ENCODE peak calls at places on chromosome 10, in five cellular contexts. Y, U, B, H and O are unnamed samples.

GRCh38 chr10:101027281-101027680 is 3.6 kb downstream of the PDZD7 start:
- DNase-seq in Y (no peak), U (no peak), B (no peak), H (no peak), O (no peak)

GRCh38 chr10:133608855-133609254 is 17.7 kb downstream of the FRG2B start:
- DNase-seq in Y (peak; percentile 0), U (no peak), B (no peak), H (no peak), O (no peak)

GRCh38 chr10:129764901-129765663 is 199.0 kb downstream of the EBF3 start:
- DNase-seq in Y (no peak), U (peak; percentile 37), B (no peak), H (peak; percentile 20), O (no peak)

GRCh38 chr10:119498889-119499864 is 43.3 kb downstream of the RGS10 start:
- DNase-seq in Y (no peak), U (peak; percentile 15), B (no peak), H (peak; percentile 41), O (no peak)

GRCh38 chr10:100803481-100803880 is 58.1 kb downstream of the PAX2 start:
- DNase-seq in Y (no peak), U (no peak), B (no peak), H (no peak), O (no peak)

GRCh38 chr10:117675516-117675915 is 133.0 kb downstream of the EMX2 start:
- DNase-seq in Y (no peak), U (no peak), B (no peak), H (no peak), O (no peak)

GRCh38 chr10:122780391-122780790 is 65.3 kb downstream of the CUZD1 start:
- DNase-seq in Y (no peak), U (no peak), B (no peak), H (no peak), O (no peak)

GRCh38 chr10:125002044-125002422 is 60.1 kb downstream of the ZRANB1 start:
- DNase-seq in Y (no peak), U (no peak), B (no peak), H (no peak), O (no peak)

GRCh38 chr10:44386546-44387052 is 1.7 kb upstream of the CXCL12 start:
- DNase-seq in Y (peak; percentile 88), U (peak; percentile 86), B (peak; percentile 57), H (peak; percentile 60), O (peak; percentile 79)

GRCh38 chr10:93837783-93838677 is 55.7 kb upstream of the SLC35G1 start:
- DNase-seq in Y (no peak), U (no peak), B (no peak), H (no peak), O (no peak)

GRCh38 chr10:131972474-131973071 is 9.2 kb downstream of the BNIP3 start:
- DNase-seq in Y (no peak), U (peak; percentile 91), B (peak; percentile 43), H (no peak), O (peak; percentile 83)

GRCh38 chr10:43068781-43069515 is 7.9 kb upstream of the RET start:
- DNase-seq in Y (no peak), U (peak; percentile 45), B (no peak), H (no peak), O (no peak)

GRCh38 chr10:1007583-1007982 is 18.1 kb downstream of the IDI2 start:
- DNase-seq in Y (no peak), U (no peak), B (no peak), H (no peak), O (no peak)

GRCh38 chr10:126247454-126247975 is 140.8 kb downstream of the ADAM12 start:
- DNase-seq in Y (peak; percentile 18), U (peak; percentile 89), B (peak; percentile 99), H (peak; percentile 32), O (peak; percentile 60)

GRCh38 chr10:124627851-124628675 is 116.1 kb downstream of the FAM53B start:
- DNase-seq in Y (no peak), U (no peak), B (no peak), H (no peak), O (peak; percentile 60)

GRCh38 chr10:119651514-119652327 is 541 bp downstream of the BAG3 start:
- DNase-seq in Y (peak; percentile 59), U (peak; percentile 80), B (no peak), H (peak; percentile 31), O (peak; percentile 38)

GRCh38 chr10:70191906-70192305 is 21.6 kb upstream of the SAR1A start:
- DNase-seq in Y (no peak), U (no peak), B (peak; percentile 97), H (no peak), O (no peak)

GRCh38 chr10:16686081-16686902 is 130.9 kb downstream of the RSU1 start:
- DNase-seq in Y (no peak), U (no peak), B (no peak), H (no peak), O (no peak)

GRCh38 chr10:86498608-86499007 is 23.0 kb downstream of the WAPL start:
- DNase-seq in Y (no peak), U (no peak), B (no peak), H (no peak), O (no peak)

GRCh38 chr10:117818696-117819095 is 228.0 kb downstream of the RAB11FIP2 start:
- DNase-seq in Y (no peak), U (no peak), B (no peak), H (no peak), O (no peak)

GRCh38 chr10:2207246-2207922 is 470.1 kb upstream of the ADARB2 start:
- DNase-seq in Y (no peak), U (no peak), B (no peak), H (no peak), O (no peak)

GRCh38 chr10:85888559-85888958 is 478.0 kb downstream of the GRID1 start:
- DNase-seq in Y (no peak), U (no peak), B (no peak), H (no peak), O (no peak)

GRCh38 chr10:49001402-49001801 is 61.8 kb upstream of the LRRC18 start:
- DNase-seq in Y (peak; percentile 61), U (no peak), B (no peak), H (no peak), O (no peak)

GRCh38 chr10:80461208-80462183 is 7.4 kb downstream of the TSPAN14 start:
- DNase-seq in Y (no peak), U (no peak), B (peak; percentile 60), H (no peak), O (no peak)

GRCh38 chr10:47316131-47316530 is 6.1 kb upstream of the GDF2 start:
- DNase-seq in Y (no peak), U (no peak), B (no peak), H (no peak), O (no peak)

GRCh38 chr10:50417906-50418697 is 166.8 kb upstream of the ASAH2 start:
- DNase-seq in Y (peak; percentile 65), U (peak; percentile 90), B (peak; percentile 90), H (peak; percentile 62), O (peak; percentile 70)

GRCh38 chr10:4333474-4333894 is 492.5 kb upstream of the AKR1E2 start:
- DNase-seq in Y (no peak), U (no peak), B (no peak), H (no peak), O (no peak)

GRCh38 chr10:49751636-49752510 is 10.2 kb downstream of the OGDHL start:
- DNase-seq in Y (no peak), U (no peak), B (no peak), H (peak; percentile 18), O (no peak)

GRCh38 chr10:77428776-77429395 is 208.7 kb downstream of the KCNMA1 start:
- DNase-seq in Y (peak; percentile 60), U (no peak), B (peak; percentile 75), H (peak; percentile 48), O (no peak)

GRCh38 chr10:118564114-118564513 is 31.3 kb downstream of the PRLHR start:
- DNase-seq in Y (no peak), U (no peak), B (no peak), H (no peak), O (no peak)

GRCh38 chr10:74991435-74991834 is 120.0 kb upstream of the SAMD8 start:
- DNase-seq in Y (peak; percentile 42), U (no peak), B (peak; percentile 20), H (no peak), O (no peak)

GRCh38 chr10:8331896-8332729 is 277.6 kb downstream of the GATA3 start:
- DNase-seq in Y (peak; percentile 51), U (peak; percentile 86), B (peak; percentile 16), H (peak; percentile 58), O (peak; percentile 7)

GRCh38 chr10:5546891-5547683 is 22.3 kb downstream of the CALML3 start:
- DNase-seq in Y (no peak), U (no peak), B (no peak), H (peak; percentile 85), O (no peak)

GRCh38 chr10:5549462-5550249 is 24.9 kb downstream of the CALML3 start:
- DNase-seq in Y (no peak), U (no peak), B (no peak), H (no peak), O (no peak)

GRCh38 chr10:5545778-5546710 is 21.3 kb downstream of the CALML3 start:
- DNase-seq in Y (no peak), U (peak; percentile 88), B (peak; percentile 95), H (peak; percentile 65), O (peak; percentile 56)

GRCh38 chr10:5547684-5547933 is 22.8 kb downstream of the CALML3 start:
- DNase-seq in Y (no peak), U (no peak), B (peak; percentile 47), H (no peak), O (no peak)

GRCh38 chr10:5547934-5548660 is 23.3 kb downstream of the CALML3 start:
- DNase-seq in Y (no peak), U (peak; percentile 86), B (no peak), H (peak; percentile 76), O (no peak)
- H3K4me3 ChIP-seq in Y (no peak overlapping the region), U (peak overlapping the region; percentile 48), B (peak overlapping the region; percentile 25), H (peak overlapping the region; percentile 4), O (no peak overlapping the region)

GRCh38 chr10:71802235-71802634 is 28.9 kb upstream of the VSIR start:
- DNase-seq in Y (no peak), U (no peak), B (no peak), H (no peak), O (no peak)
- H3K4me1 ChIP-seq in Y (no peaks in the 10 kb centered on the region), U (peaks cover 2% of the 10 kb centered on the region), B (no peaks in the 10 kb centered on the region), H (peaks cover 15% of the 10 kb centered on the region), O (no peaks in the 10 kb centered on the region)

GRCh38 chr10:110388682-110389052 is 83.9 kb upstream of the SMNDC1 start:
- DNase-seq in Y (no peak), U (peak; percentile 14), B (no peak), H (no peak), O (no peak)
- TF ChIP-seq CTCF in Y (peak; percentile 44), U (no peak), B (peak; percentile 36), H (no peak), O (no peak)

DNA sequence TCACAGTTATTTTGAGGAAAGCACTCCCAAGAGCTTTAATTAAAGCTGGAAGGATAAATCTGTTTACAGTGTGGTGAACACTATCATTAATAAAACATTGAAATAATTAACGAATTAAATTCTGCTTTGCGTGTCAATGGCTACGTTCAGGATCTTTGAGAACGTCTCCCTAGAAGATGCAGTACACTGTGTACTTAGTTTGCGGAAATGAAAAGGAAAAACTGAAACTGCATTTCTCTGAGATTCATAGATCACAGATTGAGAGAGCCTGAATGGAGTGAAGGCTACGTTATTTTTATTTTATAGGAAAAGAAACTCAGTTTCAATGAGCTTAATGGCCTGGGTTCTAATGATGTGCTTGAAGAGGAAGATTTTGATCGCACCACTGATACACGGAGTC is 85.3 kb downstream of the NRP1 start:
- DNase-seq in Y (no peak), U (no peak), B (no peak), H (no peak), O (no peak)
- H3K4me3 ChIP-seq in Y (no peak overlapping the region), U (no peak overlapping the region), B (no peak overlapping the region), H (no peak overlapping the region), O (no peak overlapping the region)